ENCODE peak calls at places on chromosomes 12 and 14, in seven cellular contexts. B is RWPE1; X is CD8-positive, alpha-beta T cell; N is B cell; U is GM13976; C is HFF-Myc; Y is natural killer cell. W is an unnamed sample.

GRCh38 chr12:45660330-45660729 is 69.2 kb upstream of the ARID2 start:
- DNase-seq in B (peak; percentile 51), X (no peak), N (no peak), U (no peak), C (peak; percentile 84), Y (no peak), W (no peak)

GRCh38 chr14:104099096-104100041 is 13.9 kb downstream of the ASPG start:
- DNase-seq in B (no peak), X (no peak), N (no peak), U (no peak), C (no peak), Y (no peak), W (no peak)

GRCh38 chr12:6778571-6779550 is 6.5 kb downstream of the LAG3 start:
- DNase-seq in B (peak; percentile 80), X (peak; percentile 88), N (peak; percentile 90), U (peak; percentile 86), C (peak; percentile 82), Y (peak; percentile 79), W (peak; percentile 85)

GRCh38 chr12:10753066-10753465 is 29.9 kb upstream of the YBX3 start:
- DNase-seq in B (peak; percentile 16), X (no peak), N (no peak), U (no peak), C (no peak), Y (no peak), W (peak; percentile 3)

GRCh38 chr12:125284945-125285344 is 219.7 kb downstream of the AACS start:
- DNase-seq in B (peak; percentile 18), X (no peak), N (no peak), U (no peak), C (no peak), Y (no peak), W (no peak)

GRCh38 chr14:31887929-31888580 is 189.0 kb upstream of the ARHGAP5 start:
- DNase-seq in B (no peak), X (no peak), N (no peak), U (no peak), C (no peak), Y (no peak), W (no peak)

GRCh38 chr14:29853272-29853671 is 74.4 kb downstream of the PRKD1 start:
- DNase-seq in B (no peak), X (no peak), N (no peak), U (no peak), C (no peak), Y (no peak), W (no peak)

GRCh38 chr12:46680506-46680905 is 145.3 kb downstream of the SLC38A4 start:
- DNase-seq in B (no peak), X (no peak), N (no peak), U (no peak), C (no peak), Y (no peak), W (no peak)

GRCh38 chr12:109476807-109477184 is 304 bp downstream of the KCTD10 start:
- DNase-seq in B (no peak), X (no peak), N (no peak), U (peak; percentile 43), C (no peak), Y (no peak), W (no peak)

GRCh38 chr14:59511916-59512530 is 27.7 kb downstream of the JKAMP start:
- DNase-seq in B (peak; percentile 12), X (peak; percentile 6), N (peak; percentile 11), U (peak; percentile 23), C (no peak), Y (no peak), W (no peak)

GRCh38 chr14:96739511-96739910 is 57.7 kb upstream of the VRK1 start:
- DNase-seq in B (no peak), X (no peak), N (no peak), U (no peak), C (no peak), Y (no peak), W (no peak)

GRCh38 chr14:71933026-71933587 is 878 bp downstream of the RGS6 start:
- DNase-seq in B (no peak), X (no peak), N (peak; percentile 4), U (no peak), C (no peak), Y (no peak), W (no peak)

GRCh38 chr14:61662437-61663311 is 32.6 kb upstream of the HIF1A start:
- DNase-seq in B (peak; percentile 46), X (peak; percentile 43), N (peak; percentile 51), U (peak; percentile 56), C (peak; percentile 62), Y (peak; percentile 40), W (no peak)

GRCh38 chr14:96584199-96584906 is 82.2 kb downstream of the PAPOLA start:
- DNase-seq in B (peak; percentile 27), X (peak; percentile 21), N (peak; percentile 34), U (peak; percentile 83), C (no peak), Y (no peak), W (no peak)

GRCh38 chr12:47190271-47190750 is 110.6 kb upstream of the AMIGO2 start:
- DNase-seq in B (peak; percentile 37), X (no peak), N (no peak), U (no peak), C (no peak), Y (no peak), W (no peak)

GRCh38 chr14:51248041-51248987 is 8.3 kb downstream of the TMX1 start:
- DNase-seq in B (no peak), X (no peak), N (peak; percentile 11), U (peak; percentile 66), C (no peak), Y (no peak), W (no peak)

DNA sequence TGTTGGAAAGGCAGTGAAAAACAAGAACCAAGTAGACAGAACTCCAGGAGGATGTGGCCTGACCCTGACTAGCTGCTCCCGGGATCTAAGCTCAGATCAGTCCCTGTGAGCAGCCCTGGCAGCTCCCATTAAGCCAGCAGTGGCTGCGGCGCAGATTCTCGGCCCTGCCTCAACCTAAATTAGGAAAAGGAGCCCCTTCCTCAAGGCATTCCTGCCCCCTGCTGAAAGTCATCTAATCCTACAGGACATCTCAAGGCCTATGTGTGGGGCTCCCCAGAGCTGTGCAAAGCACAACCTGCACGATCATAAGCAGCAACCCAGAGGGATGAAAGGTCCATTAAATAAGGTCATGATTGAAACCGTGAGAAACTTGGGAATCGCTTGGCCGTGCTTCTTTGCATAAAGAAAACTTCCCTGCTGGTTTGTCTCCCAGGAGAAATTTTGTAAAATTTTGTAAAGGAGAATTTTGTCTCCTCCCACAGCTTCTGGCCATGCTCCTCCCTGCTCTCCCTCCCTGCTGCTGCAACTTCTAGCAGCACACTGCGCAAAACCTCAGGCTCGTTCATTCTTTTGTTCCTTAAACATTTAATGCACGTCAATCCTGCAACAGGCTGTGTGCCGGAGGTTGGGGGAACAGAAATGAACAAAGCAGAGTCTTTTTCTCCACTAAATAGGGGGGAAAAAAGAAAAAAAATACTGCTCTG is 96.6 kb upstream of the SLC35F4 start:
- DNase-seq in B (no peak), X (no peak), N (no peak), U (no peak), C (no peak), Y (no peak), W (no peak)
- TF ChIP-seq CTCF in B (no peak), X (no peak), N (no peak), U (no peak), C (no peak), Y (no peak), W (no peak)

GRCh38 chr14:85532570-85532969 is 2.6 kb downstream of the FLRT2 start:
- DNase-seq in B (no peak), X (no peak), N (no peak), U (peak; percentile 12), C (no peak), Y (no peak), W (no peak)

GRCh38 chr14:85532981-85533820 is 3.3 kb downstream of the FLRT2 start:
- DNase-seq in B (peak; percentile 72), X (no peak), N (no peak), U (peak; percentile 10), C (no peak), Y (no peak), W (peak; percentile 80)

GRCh38 chr14:85531141-85531593 is 1.2 kb downstream of the FLRT2 start:
- DNase-seq in B (peak; percentile 19), X (no peak), N (no peak), U (peak; percentile 23), C (no peak), Y (no peak), W (peak; percentile 75)

GRCh38 chr14:85530626-85531025 is 682 bp downstream of the FLRT2 start:
- DNase-seq in B (peak; percentile 8), X (no peak), N (no peak), U (peak; percentile 13), C (no peak), Y (no peak), W (no peak)

DNA sequence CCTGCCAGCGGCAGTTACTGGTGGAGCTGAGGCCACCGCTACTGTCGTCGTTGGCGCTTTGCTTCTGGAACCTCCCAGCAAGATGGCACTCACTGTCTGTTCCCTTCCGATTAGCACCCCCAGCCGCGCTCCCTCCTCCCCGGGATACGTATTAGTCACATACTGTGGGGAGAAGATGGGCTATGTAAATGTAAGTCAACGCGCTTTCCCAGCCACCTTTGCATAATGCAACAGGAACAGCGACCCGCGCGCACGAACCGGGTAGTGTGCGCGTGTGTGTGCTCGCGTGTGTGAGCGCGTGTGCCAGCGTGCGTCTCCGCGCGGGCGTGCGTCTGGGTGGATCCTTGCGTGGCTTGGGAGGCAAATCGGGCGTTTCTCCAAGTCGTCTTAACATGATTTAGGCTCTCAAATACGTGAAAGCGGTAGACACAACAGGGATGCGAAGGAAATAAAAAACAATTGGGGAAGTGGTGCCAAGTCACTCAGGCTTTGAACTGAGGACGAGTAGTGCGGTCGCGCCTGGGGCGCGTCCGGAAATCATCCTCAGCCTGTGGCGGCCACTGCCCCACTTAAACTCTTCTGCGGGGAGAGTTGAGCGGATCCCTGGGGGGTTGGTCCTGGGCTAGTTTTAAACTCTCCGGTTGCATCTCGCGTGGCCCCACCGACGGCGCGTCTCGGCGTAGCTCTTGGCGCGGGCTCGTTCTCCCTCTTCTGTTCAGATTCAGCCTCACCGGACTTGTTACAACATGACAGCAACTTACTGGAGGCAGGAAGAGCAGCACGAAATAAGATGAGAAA is 1.8 kb downstream of the FLRT2 start:
- DNase-seq in B (peak; percentile 62), X (no peak), N (no peak), U (peak; percentile 16), C (no peak), Y (no peak), W (peak; percentile 67)
- TF ChIP-seq CTCF in B (peak; percentile 25), X (no peak), N (no peak), U (no peak), C (peak; percentile 44), Y (no peak), W (peak; percentile 61)

GRCh38 chr12:1629338-1630080 is 478 bp downstream of the WNT5B start:
- DNase-seq in B (no peak), X (no peak), N (no peak), U (peak; percentile 64), C (no peak), Y (no peak), W (no peak)
- TF ChIP-seq CTCF in B (no peak), X (no peak), N (peak; percentile 64), U (peak; percentile 15), C (no peak), Y (no peak), W (no peak)

DNA sequence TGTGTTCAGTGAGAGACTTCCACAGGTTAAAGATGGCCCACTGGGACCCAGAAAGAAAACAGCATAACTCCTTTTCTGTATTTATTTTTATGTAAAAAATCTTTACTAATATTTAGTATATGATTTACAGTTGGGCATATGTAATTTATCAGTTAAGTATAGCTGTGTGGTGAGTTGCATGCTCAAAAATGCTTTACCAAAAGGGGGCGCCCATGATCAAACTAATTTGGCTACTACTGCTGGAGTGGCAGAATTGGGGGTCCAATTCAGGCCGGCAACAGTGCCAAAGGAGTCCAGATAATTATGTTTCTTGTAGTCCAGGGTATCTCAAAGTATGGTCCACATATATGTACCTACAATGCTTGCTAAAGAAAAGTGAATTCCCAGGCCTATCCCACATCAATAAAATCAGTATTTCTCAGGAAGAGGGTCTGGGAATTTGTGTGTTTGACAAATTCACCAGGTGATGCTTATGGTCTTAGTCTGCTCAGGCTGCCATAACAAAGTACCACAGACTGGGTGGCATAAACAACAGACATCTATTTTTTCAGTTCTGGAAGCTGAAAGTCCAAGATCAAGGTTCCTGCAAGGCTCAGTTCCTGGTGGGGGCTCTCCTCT is 152.0 kb downstream of the KTN1 start:
- DNase-seq in B (no peak), X (peak; percentile 59), N (peak; percentile 42), U (no peak), C (no peak), Y (peak; percentile 34), W (no peak)
- TF ChIP-seq CTCF in B (peak; percentile 38), X (peak; percentile 65), N (peak; percentile 62), U (peak; percentile 15), C (peak; percentile 63), Y (peak; percentile 86), W (peak; percentile 58)